ENCODE peak calls at places on chromosomes 2 and 18, in five cellular contexts. C, U, X, V and T are unnamed samples. For H3K4me1, the result is how much of the 10 kb centered on the place peaks cover.

GRCh38 chr18:65760457-65760856 is 9.6 kb downstream of the CDH7 start:
- DNase-seq in C (no peak), U (no peak), X (no peak), V (no peak), T (no peak)

GRCh38 chr2:15543058-15543457 is 18.1 kb downstream of the NBAS start:
- DNase-seq in C (no peak), U (no peak), X (no peak), V (no peak), T (no peak)

GRCh38 chr2:174593574-174594203 is 3.9 kb downstream of the WIPF1 start:
- DNase-seq in C (no peak), U (no peak), X (no peak), V (peak), T (no peak)

GRCh38 chr2:172137943-172138342 is 35.2 kb upstream of the DLX2 start:
- DNase-seq in C (no peak), U (no peak), X (no peak), V (no peak), T (no peak)

GRCh38 chr18:51666717-51667320 is 469.3 kb upstream of the MEX3C start:
- DNase-seq in C (no peak), U (peak), X (no peak), V (no peak), T (no peak)

GRCh38 chr2:33670392-33670937 is 71.4 kb upstream of the FAM98A start:
- DNase-seq in C (peak), U (no peak), X (no peak), V (no peak), T (peak)

GRCh38 chr2:122851972-122852531 is 1096.6 kb downstream of the TSN start:
- DNase-seq in C (no peak), U (no peak), X (no peak), V (no peak), T (no peak)

GRCh38 chr2:5666798-5667197 is 25.4 kb upstream of the SOX11 start:
- DNase-seq in C (peak), U (no peak), X (no peak), V (no peak), T (no peak)

GRCh38 chr2:219997341-219997851 is 370.0 kb downstream of the SLC4A3 start:
- DNase-seq in C (peak), U (no peak), X (no peak), V (no peak), T (no peak)

GRCh38 chr2:148907085-148907785 is 32.2 kb downstream of the KIF5C start:
- DNase-seq in C (no peak), U (no peak), X (no peak), V (no peak), T (no peak)

GRCh38 chr2:210617732-210618330 is 61.4 kb downstream of the CPS1 start:
- DNase-seq in C (peak), U (no peak), X (no peak), V (no peak), T (peak)

GRCh38 chr2:148936857-148937450 is 61.9 kb downstream of the KIF5C start:
- DNase-seq in C (no peak), U (no peak), X (no peak), V (no peak), T (no peak)

GRCh38 chr2:224031358-224031970 is 7.6 kb downstream of the SERPINE2 start:
- DNase-seq in C (peak), U (no peak), X (no peak), V (no peak), T (no peak)

GRCh38 chr2:219542931-219543595 is 546 bp downstream of the CHPF start:
- DNase-seq in C (no peak), U (no peak), X (no peak), V (no peak), T (no peak)

GRCh38 chr2:65358690-65359400 is 73.6 kb downstream of the SPRED2 start:
- DNase-seq in C (no peak), U (no peak), X (no peak), V (no peak), T (no peak)

GRCh38 chr2:238286987-238287386 is 1.4 kb downstream of the PER2 start:
- DNase-seq in C (no peak), U (no peak), X (no peak), V (no peak), T (no peak)

GRCh38 chr2:237072067-237072931 is 13.4 kb upstream of the COPS8 start:
- DNase-seq in C (peak), U (peak), X (peak), V (peak), T (peak)

GRCh38 chr2:214244847-214245246 is 166.0 kb upstream of the VWC2L start:
- DNase-seq in C (no peak), U (no peak), X (no peak), V (no peak), T (no peak)

GRCh38 chr2:20523053-20523452 is 76.2 kb downstream of the RHOB start:
- DNase-seq in C (peak), U (no peak), X (no peak), V (no peak), T (no peak)

GRCh38 chr2:113890253-113891235 is 655 bp downstream of the ACTR3 start:
- DNase-seq in C (peak), U (peak), X (peak), V (peak), T (peak)

GRCh38 chr2:228017784-228018183 is 146.4 kb downstream of the DAW1 start:
- DNase-seq in C (no peak), U (no peak), X (no peak), V (no peak), T (no peak)

GRCh38 chr2:199019898-199020507 is 437.7 kb downstream of the SATB2 start:
- DNase-seq in C (peak), U (no peak), X (no peak), V (peak), T (peak)

GRCh38 chr2:178804791-178805190 is 2.4 kb downstream of the TTN start:
- DNase-seq in C (no peak), U (no peak), X (no peak), V (no peak), T (peak)

GRCh38 chr2:9008951-9009664 is 5.6 kb upstream of the MBOAT2 start:
- DNase-seq in C (no peak), U (no peak), X (no peak), V (no peak), T (no peak)

GRCh38 chr2:203804070-203804469 is 63.5 kb upstream of the CTLA4 start:
- DNase-seq in C (no peak), U (no peak), X (peak), V (no peak), T (no peak)

GRCh38 chr2:16209799-16210198 is 269.4 kb downstream of the MYCN start:
- DNase-seq in C (no peak), U (no peak), X (no peak), V (no peak), T (no peak)

GRCh38 chr2:32572737-32573136 is 55.1 kb upstream of the TTC27 start:
- DNase-seq in C (no peak), U (no peak), X (no peak), V (no peak), T (no peak)

GRCh38 chr18:28065031-28065792 is 111.7 kb downstream of the CDH2 start:
- DNase-seq in C (no peak), U (no peak), X (no peak), V (peak), T (no peak)

GRCh38 chr2:68292108-68292710 is 27.5 kb downstream of the CNRIP1 start:
- DNase-seq in C (peak), U (no peak), X (no peak), V (no peak), T (peak)

GRCh38 chr18:63664571-63664970 is 2.9 kb upstream of the SERPINB3 start:
- DNase-seq in C (no peak), U (no peak), X (no peak), V (no peak), T (no peak)

GRCh38 chr2:15560404-15560987 is 638 bp downstream of the NBAS start:
- DNase-seq in C (peak), U (no peak), X (no peak), V (no peak), T (no peak)

GRCh38 chr2:45661828-45662227 is 10.4 kb downstream of the PRKCE start:
- DNase-seq in C (no peak), U (no peak), X (no peak), V (no peak), T (no peak)
- H3K4me1 ChIP-seq in C (under half), U (under half), X (under half), V (under half), T (under half)

GRCh38 chr2:218286570-218287459 is 5.5 kb downstream of the TMBIM1 start:
- DNase-seq in C (peak), U (peak), X (peak), V (peak), T (peak)

GRCh38 chr2:218282173-218282991 is 9.9 kb downstream of the TMBIM1 start:
- DNase-seq in C (no peak), U (peak), X (peak), V (no peak), T (no peak)

GRCh38 chr2:218281449-218281848 is 10.9 kb downstream of the TMBIM1 start:
- DNase-seq in C (no peak), U (peak), X (no peak), V (no peak), T (no peak)

GRCh38 chr2:218284106-218284811 is 8.0 kb downstream of the TMBIM1 start:
- DNase-seq in C (no peak), U (peak), X (peak), V (no peak), T (no peak)

GRCh38 chr2:218285604-218286003 is 6.7 kb downstream of the TMBIM1 start:
- DNase-seq in C (no peak), U (peak), X (peak), V (no peak), T (no peak)
- H3K4me1 ChIP-seq in C (under half), U (half or more), X (under half), V (under half), T (half or more)

DNA sequence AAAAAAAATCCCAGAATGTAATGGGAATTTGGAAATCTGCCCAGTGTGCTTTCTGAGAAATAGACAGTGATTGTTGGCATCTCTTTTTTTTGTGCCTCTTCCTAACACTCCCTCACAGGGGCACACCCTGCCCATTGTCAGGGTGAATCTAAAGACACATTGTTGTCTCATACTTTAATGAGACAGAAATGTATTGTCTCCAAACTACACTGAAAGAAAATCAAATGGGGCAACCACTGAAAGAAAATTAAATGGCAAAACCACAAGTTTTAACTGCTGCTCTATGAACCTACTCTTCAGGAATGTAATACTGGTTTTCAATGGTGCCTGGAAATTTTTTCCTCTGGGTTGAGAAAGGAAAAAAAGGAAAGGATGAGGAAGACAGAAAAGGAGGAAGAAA is 43.2 kb upstream of the GLS start:
- DNase-seq in C (no peak), U (no peak), X (no peak), V (peak), T (peak)
- H3K4me1 ChIP-seq in C (under half), U (under half), X (under half), V (under half), T (half or more)

GRCh38 chr2:38095079-38095478 is 19.1 kb upstream of the CYP1B1 start:
- DNase-seq in C (peak), U (no peak), X (no peak), V (no peak), T (no peak)
- H3K4me1 ChIP-seq in C (under half), U (half or more), X (under half), V (half or more), T (under half)

GRCh38 chr2:10380048-10380926 is 67.8 kb downstream of the ODC1 start:
- DNase-seq in C (no peak), U (no peak), X (no peak), V (no peak), T (no peak)
- H3K4me1 ChIP-seq in C (under half), U (half or more), X (under half), V (under half), T (under half)

GRCh38 chr2:194486316-194486715 is 1170.7 kb upstream of the SLC39A10 start:
- DNase-seq in C (no peak), U (no peak), X (no peak), V (no peak), T (no peak)
- H3K4me1 ChIP-seq in C (under half), U (under half), X (under half), V (under half), T (under half)

GRCh38 chr2:119746836-119747235 is 12.9 kb upstream of the PTPN4 start:
- DNase-seq in C (no peak), U (no peak), X (no peak), V (no peak), T (no peak)

GRCh38 chr2:119747311-119747710 is 12.4 kb upstream of the PTPN4 start:
- DNase-seq in C (no peak), U (no peak), X (no peak), V (no peak), T (no peak)

GRCh38 chr2:119745566-119745965 is 14.2 kb upstream of the PTPN4 start:
- DNase-seq in C (no peak), U (no peak), X (no peak), V (no peak), T (no peak)

GRCh38 chr2:119749405-119750066 is 10.2 kb upstream of the PTPN4 start:
- DNase-seq in C (no peak), U (no peak), X (no peak), V (no peak), T (no peak)

DNA sequence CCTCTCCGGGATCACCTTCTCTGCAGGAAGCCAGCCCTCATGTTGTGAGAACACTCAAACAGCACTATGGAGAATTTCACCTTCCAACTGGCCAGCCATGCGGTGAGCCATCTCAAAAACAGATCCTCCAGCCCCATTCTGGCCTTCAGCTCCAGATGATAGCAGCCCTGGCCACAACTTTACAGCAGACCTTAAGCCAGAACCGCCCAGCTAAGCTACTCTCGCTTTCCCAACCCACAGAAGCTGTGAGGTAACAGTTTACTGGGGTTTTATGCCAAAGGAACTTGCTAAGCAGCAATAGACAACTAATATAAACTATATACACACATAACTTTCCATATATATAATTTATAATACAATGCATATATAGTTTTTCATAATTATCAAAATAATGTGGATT is 11.6 kb upstream of the PTPN4 start:
- DNase-seq in C (no peak), U (no peak), X (no peak), V (no peak), T (no peak)
- H3K4me1 ChIP-seq in C (under half), U (under half), X (under half), V (under half), T (under half)